ENCODE peak calls at places on chromosomes 3 and 15, in ten cellular contexts. T, F, Q, V, C, A, I, K, G and L are unnamed samples.
A peak's percentile ranks its signal among the peaks of the same experiment; 100 is the strongest.

GRCh38 chr15:99102332-99103235 is 2.3 kb upstream of the SYNM start:
- DNase-seq in T (peak; percentile 66), F (no peak), Q (peak; percentile 62), V (no peak), C (no peak), A (no peak), I (no peak), K (no peak), G (no peak), L (no peak)

GRCh38 chr3:155805204-155805801 is 775 bp downstream of the C3orf33 start:
- DNase-seq in T (no peak), F (no peak), Q (peak; percentile 68), V (peak; percentile 12), C (no peak), A (peak; percentile 75), I (peak; percentile 46), K (no peak), G (peak; percentile 12), L (no peak)

GRCh38 chr3:104911376-104911775 is 455.3 kb upstream of the ALCAM start:
- DNase-seq in T (no peak), F (no peak), Q (no peak), V (no peak), C (no peak), A (no peak), I (no peak), K (no peak), G (no peak), L (no peak)

GRCh38 chr3:63896332-63897034 is 15.7 kb downstream of the SCAANT1 start:
- DNase-seq in T (no peak), F (no peak), Q (no peak), V (no peak), C (no peak), A (no peak), I (no peak), K (no peak), G (no peak), L (no peak)

GRCh38 chr3:57007513-57008415 is 52.7 kb upstream of the SPATA12 start:
- DNase-seq in T (no peak), F (no peak), Q (peak; percentile 93), V (no peak), C (no peak), A (no peak), I (peak; percentile 56), K (peak; percentile 64), G (peak; percentile 54), L (peak; percentile 97)

GRCh38 chr3:28726840-28727239 is 378.2 kb upstream of the AZI2 start:
- DNase-seq in T (no peak), F (peak; percentile 69), Q (no peak), V (peak; percentile 5), C (peak; percentile 9), A (peak; percentile 10), I (peak; percentile 54), K (no peak), G (peak; percentile 44), L (no peak)

GRCh38 chr15:70182858-70183695 is 85.4 kb upstream of the TLE3 start:
- DNase-seq in T (peak; percentile 16), F (no peak), Q (peak; percentile 20), V (no peak), C (no peak), A (no peak), I (no peak), K (no peak), G (no peak), L (no peak)

GRCh38 chr15:59492389-59493377 is 54.7 kb downstream of the FAM81A start:
- DNase-seq in T (peak; percentile 76), F (peak; percentile 63), Q (peak; percentile 69), V (peak; percentile 15), C (peak; percentile 19), A (peak; percentile 65), I (peak; percentile 66), K (peak; percentile 67), G (peak; percentile 60), L (no peak)

GRCh38 chr15:77860101-77860691 is 217.3 kb downstream of the TBC1D2B start:
- DNase-seq in T (peak; percentile 53), F (no peak), Q (no peak), V (no peak), C (no peak), A (no peak), I (no peak), K (no peak), G (no peak), L (no peak)

GRCh38 chr3:96803860-96804259 is 10.5 kb upstream of the EPHA6 start:
- DNase-seq in T (no peak), F (no peak), Q (no peak), V (no peak), C (no peak), A (no peak), I (no peak), K (no peak), G (no peak), L (no peak)

GRCh38 chr3:124352143-124352528 is 360.2 kb upstream of the ROPN1 start:
- DNase-seq in T (no peak), F (no peak), Q (no peak), V (no peak), C (no peak), A (no peak), I (no peak), K (no peak), G (no peak), L (no peak)

GRCh38 chr15:25243800-25244097 is 195.1 kb downstream of the UBE3A start:
- DNase-seq in T (peak; percentile 46), F (no peak), Q (no peak), V (no peak), C (no peak), A (no peak), I (no peak), K (no peak), G (no peak), L (no peak)

GRCh38 chr3:23671901-23672589 is 133.7 kb upstream of the UBE2E1 start:
- DNase-seq in T (no peak), F (no peak), Q (no peak), V (no peak), C (no peak), A (no peak), I (peak; percentile 36), K (no peak), G (no peak), L (no peak)

GRCh38 chr3:149554826-149555225 is 80.3 kb downstream of the TM4SF4 start:
- DNase-seq in T (no peak), F (no peak), Q (no peak), V (no peak), C (no peak), A (no peak), I (no peak), K (peak; percentile 71), G (peak; percentile 49), L (no peak)

GRCh38 chr3:53724566-53724965 is 121.7 kb downstream of the CHDH start:
- DNase-seq in T (no peak), F (no peak), Q (peak; percentile 8), V (no peak), C (no peak), A (no peak), I (no peak), K (no peak), G (no peak), L (no peak)

GRCh38 chr3:105619651-105620050 is 249.2 kb downstream of the CBLB start:
- DNase-seq in T (no peak), F (no peak), Q (no peak), V (no peak), C (no peak), A (no peak), I (no peak), K (no peak), G (no peak), L (no peak)

GRCh38 chr3:46127503-46127902 is 80.6 kb downstream of the CCR1 start:
- DNase-seq in T (no peak), F (no peak), Q (no peak), V (no peak), C (no peak), A (peak; percentile 3), I (no peak), K (no peak), G (peak; percentile 18), L (no peak)

GRCh38 chr3:60304103-60304502 is 947.1 kb downstream of the FHIT start:
- DNase-seq in T (no peak), F (no peak), Q (no peak), V (no peak), C (no peak), A (no peak), I (no peak), K (no peak), G (no peak), L (no peak)

DNA sequence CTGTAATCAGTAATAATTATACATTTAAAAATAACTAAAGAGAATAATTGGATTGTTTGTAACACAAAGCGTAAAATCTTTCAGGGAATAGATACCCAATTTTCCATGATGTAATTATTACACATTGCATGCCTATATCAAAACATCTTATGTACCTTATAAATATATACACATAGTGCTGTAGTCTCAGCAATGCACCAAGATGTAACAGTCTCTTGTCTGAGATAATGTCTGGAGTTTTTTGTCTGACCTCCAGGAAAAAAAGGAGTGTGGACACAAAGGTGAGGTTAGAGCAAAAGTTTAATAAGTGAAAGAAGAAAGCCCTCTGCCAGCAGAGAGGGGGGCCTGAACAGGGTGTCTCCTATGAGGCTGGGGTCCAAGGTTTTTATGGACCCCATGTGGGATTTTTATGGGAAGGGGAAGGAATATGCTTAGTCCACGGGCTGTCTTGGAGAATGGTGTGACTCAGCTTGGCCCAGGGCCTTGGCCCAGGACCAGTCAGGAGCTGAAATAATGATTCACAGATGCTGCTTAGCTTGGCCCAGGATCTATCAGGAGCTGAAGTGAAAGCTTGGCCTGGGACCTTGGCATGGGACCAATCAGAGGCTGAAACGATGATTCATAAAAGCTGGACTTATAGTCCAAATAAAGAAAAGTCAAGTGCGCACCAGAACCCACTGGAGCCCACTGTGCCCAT is 545.0 kb downstream of the ZPLD1 start:
- DNase-seq in T (no peak), F (no peak), Q (peak; percentile 94), V (no peak), C (no peak), A (no peak), I (peak; percentile 29), K (peak; percentile 10), G (peak; percentile 89), L (no peak)
- TF ChIP-seq POLR2AphosphoS5 in T (no peak), F (no peak), Q (peak; percentile 81), V (no peak), C (no peak), A (no peak), I (peak; percentile 61), K (peak; percentile 58), G (peak; percentile 70), L (peak; percentile 56)

GRCh38 chr15:51131596-51132290 is 37.0 kb upstream of the TNFAIP8L3 start:
- DNase-seq in T (no peak), F (no peak), Q (no peak), V (no peak), C (no peak), A (peak; percentile 25), I (no peak), K (no peak), G (no peak), L (no peak)
- TF ChIP-seq POLR2AphosphoS5 in T (no peak), F (no peak), Q (no peak), V (no peak), C (no peak), A (no peak), I (no peak), K (no peak), G (no peak), L (no peak)

GRCh38 chr3:37458162-37458895 is 283.9 kb upstream of the LRRFIP2 start:
- DNase-seq in T (no peak), F (no peak), Q (peak; percentile 85), V (no peak), C (no peak), A (no peak), I (no peak), K (no peak), G (no peak), L (no peak)
- TF ChIP-seq POLR2AphosphoS5 in T (no peak), F (no peak), Q (peak; percentile 62), V (no peak), C (no peak), A (no peak), I (peak; percentile 60), K (no peak), G (no peak), L (peak; percentile 66)

GRCh38 chr3:188362405-188362831 is 208.5 kb downstream of the LPP start:
- DNase-seq in T (no peak), F (no peak), Q (no peak), V (no peak), C (no peak), A (peak; percentile 73), I (no peak), K (peak; percentile 14), G (peak; percentile 49), L (no peak)
- TF ChIP-seq POLR2AphosphoS5 in T (no peak), F (no peak), Q (no peak), V (no peak), C (no peak), A (no peak), I (peak; percentile 86), K (peak; percentile 41), G (no peak), L (no peak)